ENCODE peak calls at places on chromosomes 4 and X, in five cellular contexts. N is H9, E is mesendoderm, I is neuronal stem cell, T is mesenchymal stem cell. K is an unnamed sample.

GRCh38 chr4:62006108-62006507 is 806.0 kb downstream of the ADGRL3 start:
- DNase-seq in I (no peak), N (peak), E (peak), T (no peak), K (no peak)

GRCh38 chr4:8188085-8188484 is 11.0 kb upstream of the SH3TC1 start:
- DNase-seq in I (no peak), T (peak), E (no peak), N (no peak), K (no peak)

GRCh38 chr4:63728480-63729177 is 680.6 kb downstream of the TECRL start:
- DNase-seq in T (no peak), E (peak), I (peak), N (peak), K (no peak)

GRCh38 chr4:7073526-7074390 is 5.9 kb upstream of the GRPEL1 start:
- DNase-seq in N (peak), T (peak), I (peak), E (peak), K (peak)

GRCh38 chr4:40998680-40999358 is 215.5 kb downstream of the APBB2 start:
- DNase-seq in N (no peak), E (peak), I (no peak), T (peak), K (peak)

GRCh38 chrX:111244238-111244750 is 26.0 kb downstream of the CAPN6 start:
- DNase-seq in E (peak), T (peak), I (no peak), N (no peak), K (peak)

GRCh38 chr4:3827616-3828492 is 61.7 kb downstream of the ADRA2C start:
- DNase-seq in I (no peak), T (no peak), E (no peak), N (no peak), K (peak)

GRCh38 chrX:22134681-22135080 is 102.6 kb downstream of the PHEX start:
- DNase-seq in E (peak), T (peak), I (no peak), N (no peak), K (peak)

GRCh38 chrX:71541546-71542022 is 8.7 kb downstream of the OGT start:
- DNase-seq in N (no peak), T (peak), I (no peak), E (no peak), K (peak)

GRCh38 chrX:22392176-22392814 is 119.6 kb downstream of the CBLL2 start:
- DNase-seq in T (peak), E (no peak), N (no peak), I (no peak), K (no peak)

GRCh38 chr4:7356667-7357295 is 77.9 kb downstream of the PSAPL1 start:
- DNase-seq in T (no peak), I (no peak), E (no peak), N (no peak), K (no peak)

GRCh38 chr4:8615921-8616787 is 23.6 kb downstream of the CPZ start:
- DNase-seq in E (no peak), T (no peak), I (no peak), N (no peak), K (no peak)

GRCh38 chrX:112761239-112762207 is 79.1 kb downstream of the AMOT start:
- DNase-seq in T (no peak), I (no peak), E (no peak), N (no peak), K (no peak)

GRCh38 chrX:108736509-108737479 is at the start of gene IRS4:
- DNase-seq in N (peak), E (peak), T (peak), I (peak), K (no peak)

GRCh38 chr4:15690020-15690809 is 8.6 kb downstream of the FAM200B start:
- DNase-seq in N (no peak), E (peak), I (peak), T (peak), K (peak)

GRCh38 chr4:19486400-19486799 is 765.3 kb upstream of the SLIT2 start:
- DNase-seq in I (no peak), E (no peak), N (no peak), T (no peak), K (no peak)

GRCh38 chrX:29903365-29903764 is 312.0 kb upstream of the MAGEB2 start:
- DNase-seq in E (no peak), N (no peak), I (no peak), T (peak), K (peak)

GRCh38 chrX:38275615-38276014 is 51.7 kb downstream of the RPGR start:
- DNase-seq in N (no peak), I (no peak), E (no peak), T (peak), K (peak)

GRCh38 chr4:96175871-96176270 is 336.0 kb downstream of the PDHA2 start:
- DNase-seq in E (no peak), N (no peak), I (no peak), T (no peak), K (no peak)

GRCh38 chr4:81913427-81913878 is 441.7 kb upstream of the RASGEF1B start:
- DNase-seq in I (peak), T (peak), N (peak), E (peak), K (peak)

GRCh38 chr4:154120690-154121089 is 331.8 kb upstream of the SFRP2 start:
- DNase-seq in N (no peak), T (no peak), I (no peak), E (no peak), K (no peak)

GRCh38 chr4:6222761-6223292 is 22.5 kb upstream of the JAKMIP1 start:
- DNase-seq in T (peak), N (peak), E (peak), I (peak), K (no peak)

GRCh38 chrX:123920065-123920785 is 41.3 kb upstream of the STAG2 start:
- DNase-seq in E (no peak), I (no peak), N (no peak), T (peak), K (peak)

GRCh38 chr4:10461091-10461849 is 4.0 kb upstream of the ZNF518B start:
- DNase-seq in I (peak), E (peak), T (peak), N (peak), K (peak)

GRCh38 chr4:108620101-108620932 is at the start of gene RPL34:
- DNase-seq in I (peak), N (peak), E (peak), T (peak), K (peak)

GRCh38 chrX:142204522-142205433 is at the start of gene MAGEC2:
- DNase-seq in N (no peak), T (no peak), I (no peak), E (no peak), K (no peak)

GRCh38 chr4:147546341-147546740 is 65.4 kb downstream of the EDNRA start:
- DNase-seq in T (peak), I (no peak), N (no peak), E (no peak), K (peak)

GRCh38 chr4:7124643-7125442 is 57.0 kb upstream of the GRPEL1 start:
- DNase-seq in I (no peak), E (peak), T (peak), N (peak), K (peak)

GRCh38 chr4:119498520-119498919 is 130.1 kb downstream of the PDE5A start:
- DNase-seq in E (peak), N (no peak), I (no peak), T (peak), K (peak)

GRCh38 chrX:37613898-37614297 is 42.4 kb downstream of the LANCL3 start:
- DNase-seq in I (no peak), T (no peak), N (no peak), E (no peak), K (no peak)

GRCh38 chrX:79556750-79557149 is 189.6 kb upstream of the ITM2A start:
- DNase-seq in T (no peak), I (no peak), E (no peak), N (no peak), K (no peak)
- H4K8ac ChIP-seq in T (no peak), I (no peak), E (no peak), N (no peak), K (no peak)

DNA sequence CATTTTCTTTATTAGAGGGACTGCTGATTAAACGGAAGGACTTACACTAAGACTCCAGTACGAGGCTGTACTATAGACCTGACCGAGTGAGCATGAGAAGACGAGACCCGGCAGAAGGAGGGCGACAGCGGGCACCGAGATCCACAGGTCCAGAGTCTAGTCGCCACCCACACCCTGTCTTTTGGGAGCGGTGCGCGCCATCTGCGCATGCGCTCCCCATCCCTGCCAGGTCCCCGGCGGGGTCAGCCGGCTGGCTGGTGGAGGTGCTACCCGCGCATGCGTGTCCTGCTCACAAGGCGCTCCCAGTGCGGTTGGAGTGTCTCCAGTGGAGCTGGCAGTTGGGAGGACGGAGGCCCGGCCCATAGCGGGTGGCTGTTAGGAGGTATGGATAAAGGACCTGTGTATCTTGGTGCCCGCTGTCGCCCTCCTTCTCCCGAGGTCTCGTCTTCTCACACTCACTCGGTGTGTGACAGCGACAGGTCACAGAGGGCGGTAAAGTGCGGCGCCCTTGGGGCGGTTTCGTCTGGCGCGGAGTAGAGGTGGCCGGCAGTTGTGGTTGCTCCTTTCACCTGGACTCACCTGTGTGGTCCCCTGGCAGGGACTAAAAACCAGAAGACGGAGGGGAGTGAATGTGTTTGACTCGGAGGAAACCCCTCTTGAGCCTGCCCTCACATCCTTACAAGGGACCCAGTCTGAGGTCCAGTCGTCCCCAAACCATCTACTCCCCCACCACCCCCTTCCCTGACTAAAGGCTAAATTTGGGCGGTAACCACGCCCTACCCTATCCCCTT is 7.6 kb upstream of the HSD17B10 start:
- DNase-seq in I (peak), E (peak), T (peak), N (peak), K (peak)
- H4K8ac ChIP-seq in I (no peak), E (no peak), T (peak), N (no peak), K (peak)

GRCh38 chrX:40297949-40298539 is 200.3 kb upstream of the BCOR start:
- DNase-seq in E (no peak), I (no peak), T (no peak), N (no peak), K (no peak)

GRCh38 chrX:40299502-40300118 is 201.9 kb upstream of the BCOR start:
- DNase-seq in N (no peak), T (no peak), I (no peak), E (no peak), K (no peak)

GRCh38 chrX:40299028-40299479 is 201.3 kb upstream of the BCOR start:
- DNase-seq in T (peak), N (peak), I (no peak), E (peak), K (no peak)

GRCh38 chrX:40298569-40298968 is 200.8 kb upstream of the BCOR start:
- DNase-seq in I (no peak), T (peak), E (peak), N (peak), K (no peak)

GRCh38 chrX:40300286-40300890 is 202.6 kb upstream of the BCOR start:
- DNase-seq in I (no peak), E (no peak), T (no peak), N (no peak), K (no peak)
- H4K8ac ChIP-seq in I (no peak), E (no peak), T (no peak), N (no peak), K (no peak)

GRCh38 chr4:73726000-73726399 is 14.4 kb upstream of the CXCL8 start:
- DNase-seq in T (peak), I (peak), E (peak), N (no peak), K (peak)
- H4K8ac ChIP-seq in T (no peak), I (no peak), E (no peak), N (no peak), K (peak)

DNA sequence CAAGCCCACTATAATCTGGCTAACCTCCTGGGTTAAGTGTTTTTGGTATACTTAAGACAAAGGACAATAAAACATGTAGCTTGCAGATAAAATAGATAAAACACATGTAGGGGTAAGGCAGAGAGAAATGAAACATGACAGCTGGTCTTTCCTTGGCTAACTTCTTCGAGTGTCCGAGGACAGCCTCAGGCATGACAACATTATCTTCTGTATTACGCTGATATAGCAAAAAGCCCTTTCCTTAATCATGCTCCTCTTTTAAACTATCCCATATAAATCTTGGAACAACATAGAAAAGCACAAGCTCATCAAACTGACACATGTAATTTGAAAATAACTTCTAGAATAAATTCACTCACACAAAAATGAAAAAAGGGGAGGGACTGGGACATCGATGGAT is 91.1 kb downstream of the SEL1L3 start:
- DNase-seq in I (no peak), N (no peak), T (no peak), E (no peak), K (no peak)
- H4K8ac ChIP-seq in I (no peak), N (no peak), T (no peak), E (no peak), K (no peak)

GRCh38 chr4:151105454-151106032 is 6.1 kb downstream of the RPS3A start:
- DNase-seq in T (no peak), N (no peak), I (no peak), E (no peak), K (no peak)
- H4K8ac ChIP-seq in T (no peak), N (no peak), I (peak), E (no peak), K (no peak)

DNA sequence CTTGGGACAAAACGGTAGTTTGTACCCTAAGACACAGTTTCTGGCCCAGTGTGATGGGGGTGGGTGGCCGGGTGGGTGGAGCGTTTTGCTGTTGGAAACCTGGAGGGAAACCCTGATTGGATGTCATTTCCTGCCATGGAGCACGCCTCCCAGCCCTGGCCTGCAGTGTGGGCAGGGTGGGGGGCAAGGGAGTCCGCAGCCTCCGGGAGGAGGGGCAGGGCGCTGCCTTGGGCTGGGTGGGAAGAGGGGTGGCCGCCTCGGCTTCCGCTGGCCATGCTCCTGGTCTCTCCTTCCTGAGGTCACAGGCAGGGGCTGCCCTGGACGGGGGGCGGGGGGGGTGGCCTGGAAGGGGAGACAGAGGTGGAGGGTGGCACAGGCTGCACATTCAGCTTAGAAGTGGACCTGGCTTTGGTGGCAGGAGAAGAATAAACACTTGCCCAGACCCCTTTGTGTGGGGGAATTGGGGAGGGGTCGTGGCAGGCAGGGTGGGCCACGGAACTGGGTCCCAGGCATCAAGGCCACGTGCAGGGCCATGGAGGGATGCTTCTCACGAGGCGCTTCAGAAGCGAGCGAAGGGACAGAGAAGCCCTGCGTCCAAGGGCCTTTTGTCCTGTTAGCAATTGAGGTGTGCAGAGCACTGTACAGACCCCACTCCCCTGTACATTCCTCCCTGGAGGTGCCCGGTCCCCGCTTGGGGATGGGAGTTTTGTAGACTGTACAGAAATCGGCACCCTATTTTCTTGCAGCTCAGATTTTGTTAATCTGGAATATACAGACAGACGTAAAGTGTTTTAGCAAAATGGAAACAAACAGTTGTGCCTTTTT is 6.2 kb downstream of the NAT8L start:
- DNase-seq in T (no peak), N (no peak), E (no peak), I (no peak), K (no peak)
- H4K8ac ChIP-seq in T (no peak), N (no peak), E (no peak), I (no peak), K (no peak)

GRCh38 chr4:183599284-183599683 is 59.7 kb downstream of the RWDD4 start:
- DNase-seq in E (no peak), T (no peak), I (no peak), N (no peak), K (no peak)

GRCh38 chr4:183600189-183600685 is 58.7 kb downstream of the RWDD4 start:
- DNase-seq in I (no peak), N (peak), E (peak), T (peak), K (no peak)

GRCh38 chr4:183599690-183600089 is 59.3 kb downstream of the RWDD4 start:
- DNase-seq in T (no peak), I (no peak), N (no peak), E (no peak), K (no peak)

GRCh38 chr4:183601381-183601780 is 57.6 kb downstream of the RWDD4 start:
- DNase-seq in I (no peak), T (no peak), N (no peak), E (no peak), K (no peak)

GRCh38 chr4:183602444-183603102 is 56.4 kb downstream of the RWDD4 start:
- DNase-seq in E (peak), T (peak), I (no peak), N (no peak), K (peak)
- H4K8ac ChIP-seq in E (no peak), T (no peak), I (no peak), N (no peak), K (no peak)

GRCh38 chr4:37602454-37603069 is 83.6 kb downstream of the RELL1 start:
- DNase-seq in T (no peak), E (no peak), I (no peak), N (peak), K (no peak)
- H4K8ac ChIP-seq in T (no peak), E (no peak), I (no peak), N (no peak), K (no peak)

K was measured in IMR-90.